ENCODE peak calls at places on chromosomes 3 and 15, in five cellular contexts. One of them, this sample, is unnamed.

GRCh38 chr3:10549617-10550228 is 44.3 kb upstream of the ATP2B2 start:
- DNase-seq in fibroblast of lung: no peak
- DNase-seq in AG04450: no peak
- DNase-seq in activated CD8-positive, alpha-beta T cell treated with anti-CD3 and anti-CD28 coated beads for 36 hours: no peak
- DNase-seq in neural crest cell: no peak
- DNase-seq in this sample: no peak

GRCh38 chr15:85642693-85643058 is 152.0 kb downstream of the KLHL25 start:
- DNase-seq in AG04450: no peak
- DNase-seq in activated CD8-positive, alpha-beta T cell treated with anti-CD3 and anti-CD28 coated beads for 36 hours: no peak
- DNase-seq in neural crest cell: no peak
- DNase-seq in fibroblast of lung: peak; percentile 77
- DNase-seq in this sample: no peak

GRCh38 chr3:158713094-158713499 is 19.2 kb downstream of the RARRES1 start:
- DNase-seq in activated CD8-positive, alpha-beta T cell treated with anti-CD3 and anti-CD28 coated beads for 36 hours: no peak
- DNase-seq in neural crest cell: no peak
- DNase-seq in fibroblast of lung: peak; percentile 50
- DNase-seq in AG04450: no peak
- DNase-seq in this sample: no peak

GRCh38 chr3:66077973-66078372 is 39.3 kb upstream of the MAGI1 start:
- DNase-seq in AG04450: no peak
- DNase-seq in fibroblast of lung: no peak
- DNase-seq in activated CD8-positive, alpha-beta T cell treated with anti-CD3 and anti-CD28 coated beads for 36 hours: no peak
- DNase-seq in neural crest cell: no peak
- DNase-seq in this sample: no peak

GRCh38 chr3:40521254-40521653 is 3.5 kb upstream of the ZNF621 start:
- DNase-seq in fibroblast of lung: no peak
- DNase-seq in AG04450: no peak
- DNase-seq in neural crest cell: no peak
- DNase-seq in activated CD8-positive, alpha-beta T cell treated with anti-CD3 and anti-CD28 coated beads for 36 hours: no peak
- DNase-seq in this sample: no peak

GRCh38 chr3:44114142-44114541 is 127.5 kb upstream of the TOPAZ1 start:
- DNase-seq in AG04450: no peak
- DNase-seq in fibroblast of lung: peak; percentile 43
- DNase-seq in neural crest cell: peak; percentile 46
- DNase-seq in activated CD8-positive, alpha-beta T cell treated with anti-CD3 and anti-CD28 coated beads for 36 hours: peak; percentile 65
- DNase-seq in this sample: no peak

GRCh38 chr15:37106490-37107001 is 6.2 kb upstream of the MEIS2 start:
- DNase-seq in fibroblast of lung: peak; percentile 63
- DNase-seq in activated CD8-positive, alpha-beta T cell treated with anti-CD3 and anti-CD28 coated beads for 36 hours: peak; percentile 49
- DNase-seq in AG04450: no peak
- DNase-seq in neural crest cell: no peak
- DNase-seq in this sample: no peak

GRCh38 chr3:100042577-100042981 is 71.7 kb downstream of the FILIP1L start:
- DNase-seq in activated CD8-positive, alpha-beta T cell treated with anti-CD3 and anti-CD28 coated beads for 36 hours: no peak
- DNase-seq in AG04450: no peak
- DNase-seq in neural crest cell: no peak
- DNase-seq in fibroblast of lung: peak; percentile 89
- DNase-seq in this sample: no peak

GRCh38 chr15:39354188-39354587 is 226.7 kb upstream of the THBS1 start:
- DNase-seq in AG04450: no peak
- DNase-seq in neural crest cell: no peak
- DNase-seq in activated CD8-positive, alpha-beta T cell treated with anti-CD3 and anti-CD28 coated beads for 36 hours: no peak
- DNase-seq in fibroblast of lung: no peak
- DNase-seq in this sample: no peak

GRCh38 chr15:59014068-59014467 is 26.6 kb downstream of the RNF111 start:
- DNase-seq in fibroblast of lung: no peak
- DNase-seq in neural crest cell: no peak
- DNase-seq in activated CD8-positive, alpha-beta T cell treated with anti-CD3 and anti-CD28 coated beads for 36 hours: no peak
- DNase-seq in AG04450: no peak
- DNase-seq in this sample: no peak

GRCh38 chr3:120177151-120177550 is 82.9 kb upstream of the GSK3B start:
- DNase-seq in activated CD8-positive, alpha-beta T cell treated with anti-CD3 and anti-CD28 coated beads for 36 hours: no peak
- DNase-seq in fibroblast of lung: peak; percentile 81
- DNase-seq in neural crest cell: peak; percentile 12
- DNase-seq in AG04450: peak; percentile 50
- DNase-seq in this sample: peak; percentile 74

GRCh38 chr3:42884324-42884723 is 8.6 kb upstream of the CYP8B1 start:
- DNase-seq in fibroblast of lung: no peak
- DNase-seq in activated CD8-positive, alpha-beta T cell treated with anti-CD3 and anti-CD28 coated beads for 36 hours: no peak
- DNase-seq in AG04450: no peak
- DNase-seq in neural crest cell: no peak
- DNase-seq in this sample: no peak

GRCh38 chr3:14536837-14537589 is 3.1 kb downstream of the GRIP2 start:
- DNase-seq in neural crest cell: no peak
- DNase-seq in fibroblast of lung: no peak
- DNase-seq in activated CD8-positive, alpha-beta T cell treated with anti-CD3 and anti-CD28 coated beads for 36 hours: no peak
- DNase-seq in AG04450: no peak
- DNase-seq in this sample: no peak

GRCh38 chr15:100033140-100033857 is 300.1 kb upstream of the LYSMD4 start:
- DNase-seq in AG04450: no peak
- DNase-seq in activated CD8-positive, alpha-beta T cell treated with anti-CD3 and anti-CD28 coated beads for 36 hours: no peak
- DNase-seq in fibroblast of lung: peak; percentile 61
- DNase-seq in neural crest cell: no peak
- DNase-seq in this sample: no peak

GRCh38 chr3:148970311-148970710 is 21.0 kb upstream of the GYG1 start:
- DNase-seq in AG04450: no peak
- DNase-seq in activated CD8-positive, alpha-beta T cell treated with anti-CD3 and anti-CD28 coated beads for 36 hours: no peak
- DNase-seq in fibroblast of lung: no peak
- DNase-seq in neural crest cell: no peak
- DNase-seq in this sample: no peak

GRCh38 chr3:148971819-148972218 is 19.5 kb upstream of the GYG1 start:
- DNase-seq in fibroblast of lung: peak; percentile 87
- DNase-seq in activated CD8-positive, alpha-beta T cell treated with anti-CD3 and anti-CD28 coated beads for 36 hours: no peak
- DNase-seq in neural crest cell: no peak
- DNase-seq in AG04450: peak; percentile 51
- DNase-seq in this sample: no peak

GRCh38 chr3:148974726-148975125 is 16.6 kb upstream of the GYG1 start:
- DNase-seq in activated CD8-positive, alpha-beta T cell treated with anti-CD3 and anti-CD28 coated beads for 36 hours: no peak
- DNase-seq in fibroblast of lung: peak; percentile 58
- DNase-seq in AG04450: no peak
- DNase-seq in neural crest cell: no peak
- DNase-seq in this sample: no peak

GRCh38 chr3:148975696-148976095 is 15.6 kb upstream of the GYG1 start:
- DNase-seq in AG04450: no peak
- DNase-seq in fibroblast of lung: peak; percentile 28
- DNase-seq in neural crest cell: no peak
- DNase-seq in activated CD8-positive, alpha-beta T cell treated with anti-CD3 and anti-CD28 coated beads for 36 hours: no peak
- DNase-seq in this sample: no peak

GRCh38 chr3:148975277-148975676 is 16.1 kb upstream of the GYG1 start:
- DNase-seq in neural crest cell: no peak
- DNase-seq in AG04450: no peak
- DNase-seq in fibroblast of lung: peak; percentile 57
- DNase-seq in activated CD8-positive, alpha-beta T cell treated with anti-CD3 and anti-CD28 coated beads for 36 hours: no peak
- DNase-seq in this sample: no peak
- TF ChIP-seq CTCF in neural crest cell: no peak
- TF ChIP-seq CTCF in AG04450: peak; percentile 31
- TF ChIP-seq CTCF in fibroblast of lung: no peak
- TF ChIP-seq CTCF in activated CD8-positive, alpha-beta T cell treated with anti-CD3 and anti-CD28 coated beads for 36 hours: no peak
- TF ChIP-seq CTCF in this sample: no peak

GRCh38 chr15:82306791-82307713 is 42.2 kb downstream of the GOLGA6L10 start:
- DNase-seq in fibroblast of lung: no peak
- DNase-seq in activated CD8-positive, alpha-beta T cell treated with anti-CD3 and anti-CD28 coated beads for 36 hours: no peak
- DNase-seq in AG04450: no peak
- DNase-seq in neural crest cell: no peak
- DNase-seq in this sample: no peak
- TF ChIP-seq CTCF in fibroblast of lung: no peak
- TF ChIP-seq CTCF in activated CD8-positive, alpha-beta T cell treated with anti-CD3 and anti-CD28 coated beads for 36 hours: no peak
- TF ChIP-seq CTCF in AG04450: no peak
- TF ChIP-seq CTCF in neural crest cell: no peak
- TF ChIP-seq CTCF in this sample: no peak

GRCh38 chr3:34015204-34016142 is 217.0 kb downstream of the PDCD6IP start:
- DNase-seq in fibroblast of lung: peak; percentile 51
- DNase-seq in neural crest cell: peak; percentile 8
- DNase-seq in AG04450: no peak
- DNase-seq in activated CD8-positive, alpha-beta T cell treated with anti-CD3 and anti-CD28 coated beads for 36 hours: peak; percentile 24
- DNase-seq in this sample: no peak
- TF ChIP-seq CTCF in fibroblast of lung: peak; percentile 22
- TF ChIP-seq CTCF in neural crest cell: peak; percentile 42
- TF ChIP-seq CTCF in AG04450: peak; percentile 56
- TF ChIP-seq CTCF in activated CD8-positive, alpha-beta T cell treated with anti-CD3 and anti-CD28 coated beads for 36 hours: peak; percentile 17
- TF ChIP-seq CTCF in this sample: no peak

DNA sequence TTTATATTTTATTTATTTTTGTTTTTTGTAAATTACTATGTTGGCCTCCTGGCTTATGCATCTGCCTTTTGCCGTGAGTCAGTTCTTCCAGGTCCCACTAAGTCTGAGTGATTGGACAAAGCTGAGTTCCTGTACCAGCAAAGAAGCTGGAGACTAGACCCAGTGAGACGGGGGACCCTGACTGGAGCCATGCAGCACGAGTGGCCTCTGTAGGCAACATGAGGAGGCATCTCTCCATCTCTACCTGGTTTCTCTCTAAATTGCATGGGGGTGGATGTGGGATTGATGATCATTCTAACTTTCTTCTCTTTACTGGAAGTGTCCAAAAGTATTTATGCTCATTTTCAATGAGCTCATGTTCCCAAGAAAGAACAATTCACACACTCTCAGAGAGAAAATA is 155.3 kb upstream of the MRPL3 start:
- DNase-seq in AG04450: no peak
- DNase-seq in fibroblast of lung: no peak
- DNase-seq in activated CD8-positive, alpha-beta T cell treated with anti-CD3 and anti-CD28 coated beads for 36 hours: no peak
- DNase-seq in neural crest cell: no peak
- DNase-seq in this sample: no peak
- TF ChIP-seq CTCF in AG04450: no peak
- TF ChIP-seq CTCF in fibroblast of lung: no peak
- TF ChIP-seq CTCF in activated CD8-positive, alpha-beta T cell treated with anti-CD3 and anti-CD28 coated beads for 36 hours: no peak
- TF ChIP-seq CTCF in neural crest cell: no peak
- TF ChIP-seq CTCF in this sample: no peak

GRCh38 chr3:56254835-56255234 is 213.4 kb downstream of the ERC2 start:
- DNase-seq in neural crest cell: no peak
- DNase-seq in AG04450: no peak
- DNase-seq in fibroblast of lung: no peak
- DNase-seq in activated CD8-positive, alpha-beta T cell treated with anti-CD3 and anti-CD28 coated beads for 36 hours: no peak
- DNase-seq in this sample: no peak
- TF ChIP-seq CTCF in neural crest cell: peak; percentile 66
- TF ChIP-seq CTCF in AG04450: no peak
- TF ChIP-seq CTCF in fibroblast of lung: peak; percentile 25
- TF ChIP-seq CTCF in activated CD8-positive, alpha-beta T cell treated with anti-CD3 and anti-CD28 coated beads for 36 hours: peak; percentile 51
- TF ChIP-seq CTCF in this sample: peak; percentile 35

GRCh38 chr3:52109556-52110380 is 44.5 kb downstream of the POC1A start:
- DNase-seq in activated CD8-positive, alpha-beta T cell treated with anti-CD3 and anti-CD28 coated beads for 36 hours: no peak
- DNase-seq in neural crest cell: no peak
- DNase-seq in AG04450: no peak
- DNase-seq in fibroblast of lung: peak; percentile 60
- DNase-seq in this sample: no peak

GRCh38 chr3:52110502-52110901 is 43.7 kb downstream of the POC1A start:
- DNase-seq in neural crest cell: no peak
- DNase-seq in fibroblast of lung: no peak
- DNase-seq in AG04450: no peak
- DNase-seq in activated CD8-positive, alpha-beta T cell treated with anti-CD3 and anti-CD28 coated beads for 36 hours: no peak
- DNase-seq in this sample: no peak

GRCh38 chr3:52106951-52107611 is 47.1 kb downstream of the POC1A start:
- DNase-seq in neural crest cell: no peak
- DNase-seq in AG04450: no peak
- DNase-seq in fibroblast of lung: no peak
- DNase-seq in activated CD8-positive, alpha-beta T cell treated with anti-CD3 and anti-CD28 coated beads for 36 hours: no peak
- DNase-seq in this sample: no peak

GRCh38 chr3:52112056-52112455 is 42.2 kb downstream of the POC1A start:
- DNase-seq in AG04450: no peak
- DNase-seq in activated CD8-positive, alpha-beta T cell treated with anti-CD3 and anti-CD28 coated beads for 36 hours: no peak
- DNase-seq in fibroblast of lung: no peak
- DNase-seq in neural crest cell: no peak
- DNase-seq in this sample: no peak

DNA sequence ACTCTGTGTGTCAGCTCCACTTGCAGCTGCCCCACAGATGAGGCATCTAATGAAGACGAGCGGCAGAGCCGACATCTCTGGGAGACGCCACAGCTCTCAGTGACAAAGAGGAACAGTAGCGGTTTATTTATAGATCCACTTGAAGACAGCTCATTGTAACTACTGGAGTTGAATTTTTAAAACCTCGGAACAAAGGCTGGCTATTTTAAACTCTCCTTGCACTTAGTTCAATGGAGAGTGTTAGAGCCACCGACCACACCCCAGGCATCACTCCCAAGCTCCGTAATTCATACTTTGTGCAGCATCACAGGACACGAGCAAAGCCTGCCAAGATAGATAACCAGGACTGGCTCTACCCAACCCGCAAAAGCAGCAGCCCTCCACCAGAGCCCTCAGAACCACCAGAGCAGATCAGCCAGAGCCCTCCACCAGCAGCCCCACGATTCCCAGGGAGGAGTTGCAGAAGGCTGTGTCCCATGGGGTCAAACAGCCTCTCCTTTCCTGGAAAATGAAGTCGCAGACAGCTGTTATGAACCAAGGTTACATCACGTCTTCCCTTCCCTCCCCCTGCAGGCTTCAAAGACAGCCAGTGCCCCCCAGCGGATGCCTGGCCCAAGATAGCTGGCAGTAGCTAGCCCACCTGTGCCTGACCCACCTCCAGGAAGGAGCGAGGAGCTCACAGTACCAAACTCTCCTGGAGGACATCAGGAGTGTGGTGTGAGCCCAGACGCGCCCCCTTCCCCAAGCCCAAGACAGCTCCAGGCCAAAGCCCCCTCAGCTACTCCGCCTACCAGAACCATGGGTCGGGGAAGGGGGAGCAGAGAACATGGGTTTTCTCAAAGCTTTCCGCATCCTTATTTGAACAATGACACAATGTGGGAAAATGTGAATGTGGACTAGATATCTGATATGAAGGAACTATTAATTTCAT is 45.7 kb downstream of the POC1A start:
- DNase-seq in neural crest cell: no peak
- DNase-seq in activated CD8-positive, alpha-beta T cell treated with anti-CD3 and anti-CD28 coated beads for 36 hours: no peak
- DNase-seq in AG04450: no peak
- DNase-seq in fibroblast of lung: peak; percentile 28
- DNase-seq in this sample: no peak
- TF ChIP-seq CTCF in neural crest cell: no peak
- TF ChIP-seq CTCF in activated CD8-positive, alpha-beta T cell treated with anti-CD3 and anti-CD28 coated beads for 36 hours: no peak
- TF ChIP-seq CTCF in AG04450: peak; percentile 32
- TF ChIP-seq CTCF in fibroblast of lung: no peak
- TF ChIP-seq CTCF in this sample: no peak

GRCh38 chr15:40440300-40441011 is at the start of gene BAHD1:
- DNase-seq in neural crest cell: peak; percentile 95
- DNase-seq in activated CD8-positive, alpha-beta T cell treated with anti-CD3 and anti-CD28 coated beads for 36 hours: peak; percentile 97
- DNase-seq in fibroblast of lung: peak; percentile 93
- DNase-seq in AG04450: peak; percentile 79
- DNase-seq in this sample: peak; percentile 65

GRCh38 chr15:40439461-40440299 is 1.1 kb upstream of the BAHD1 start:
- DNase-seq in activated CD8-positive, alpha-beta T cell treated with anti-CD3 and anti-CD28 coated beads for 36 hours: peak; percentile 58
- DNase-seq in fibroblast of lung: no peak
- DNase-seq in neural crest cell: no peak
- DNase-seq in AG04450: no peak
- DNase-seq in this sample: no peak

GRCh38 chr15:40441736-40442531 is 1.2 kb downstream of the BAHD1 start:
- DNase-seq in neural crest cell: peak; percentile 44
- DNase-seq in fibroblast of lung: no peak
- DNase-seq in AG04450: no peak
- DNase-seq in activated CD8-positive, alpha-beta T cell treated with anti-CD3 and anti-CD28 coated beads for 36 hours: peak; percentile 56
- DNase-seq in this sample: no peak

GRCh38 chr15:40443255-40443654 is 2.5 kb downstream of the BAHD1 start:
- DNase-seq in activated CD8-positive, alpha-beta T cell treated with anti-CD3 and anti-CD28 coated beads for 36 hours: no peak
- DNase-seq in AG04450: no peak
- DNase-seq in fibroblast of lung: no peak
- DNase-seq in neural crest cell: no peak
- DNase-seq in this sample: no peak

GRCh38 chr15:40441012-40441735 is 421 bp downstream of the BAHD1 start:
- DNase-seq in activated CD8-positive, alpha-beta T cell treated with anti-CD3 and anti-CD28 coated beads for 36 hours: no peak
- DNase-seq in AG04450: no peak
- DNase-seq in neural crest cell: peak; percentile 58
- DNase-seq in fibroblast of lung: no peak
- DNase-seq in this sample: no peak
- TF ChIP-seq CTCF in activated CD8-positive, alpha-beta T cell treated with anti-CD3 and anti-CD28 coated beads for 36 hours: no peak
- TF ChIP-seq CTCF in AG04450: no peak
- TF ChIP-seq CTCF in neural crest cell: no peak
- TF ChIP-seq CTCF in fibroblast of lung: no peak
- TF ChIP-seq CTCF in this sample: no peak

GRCh38 chr3:87307805-87308204 is 31.4 kb upstream of the POU1F1 start:
- DNase-seq in activated CD8-positive, alpha-beta T cell treated with anti-CD3 and anti-CD28 coated beads for 36 hours: no peak
- DNase-seq in fibroblast of lung: no peak
- DNase-seq in AG04450: no peak
- DNase-seq in neural crest cell: no peak
- DNase-seq in this sample: no peak
- TF ChIP-seq CTCF in activated CD8-positive, alpha-beta T cell treated with anti-CD3 and anti-CD28 coated beads for 36 hours: no peak
- TF ChIP-seq CTCF in fibroblast of lung: no peak
- TF ChIP-seq CTCF in AG04450: peak; percentile 28
- TF ChIP-seq CTCF in neural crest cell: peak; percentile 37
- TF ChIP-seq CTCF in this sample: no peak

This sample was measured in kidney epithelial cell.